ENCODE peak calls at places on chromosomes 2 and 18, in four cellular contexts. P, B, Y and H are unnamed samples.

GRCh38 chr2:207248702-207249355 is 83.1 kb upstream of the KLF7 start:
- DNase-seq in B (no peak), P (no peak), Y (no peak), H (no peak)

GRCh38 chr2:197286805-197287595 is 23.6 kb downstream of the ANKRD44 start:
- DNase-seq in Y (peak; percentile 71), P (peak; percentile 30), B (peak; percentile 59), H (peak; percentile 92)

GRCh38 chr2:30503007-30503691 is 56.1 kb downstream of the LCLAT1 start:
- DNase-seq in Y (no peak), B (no peak), P (no peak), H (no peak)

GRCh38 chr2:176873403-176873802 is 339.2 kb upstream of the HNRNPA3 start:
- DNase-seq in P (no peak), B (no peak), Y (no peak), H (no peak)

GRCh38 chr2:213475433-213475832 is 191.2 kb downstream of the SPAG16 start:
- DNase-seq in Y (no peak), B (no peak), P (no peak), H (no peak)

GRCh38 chr18:74040459-74041332 is 106.9 kb downstream of the FBXO15 start:
- DNase-seq in Y (no peak), B (peak; percentile 57), P (peak; percentile 28), H (no peak)

GRCh38 chr18:48928787-48929186 is 22.0 kb downstream of the SMAD7 start:
- DNase-seq in B (peak; percentile 75), P (peak; percentile 65), Y (peak; percentile 38), H (no peak)

GRCh38 chr2:20093263-20094141 is 42.1 kb upstream of the LAPTM4A start:
- DNase-seq in B (peak; percentile 69), P (peak; percentile 95), Y (peak; percentile 77), H (peak; percentile 80)

GRCh38 chr2:58419983-58420382 is 178.9 kb upstream of the FANCL start:
- DNase-seq in Y (no peak), B (no peak), P (no peak), H (no peak)

DNA sequence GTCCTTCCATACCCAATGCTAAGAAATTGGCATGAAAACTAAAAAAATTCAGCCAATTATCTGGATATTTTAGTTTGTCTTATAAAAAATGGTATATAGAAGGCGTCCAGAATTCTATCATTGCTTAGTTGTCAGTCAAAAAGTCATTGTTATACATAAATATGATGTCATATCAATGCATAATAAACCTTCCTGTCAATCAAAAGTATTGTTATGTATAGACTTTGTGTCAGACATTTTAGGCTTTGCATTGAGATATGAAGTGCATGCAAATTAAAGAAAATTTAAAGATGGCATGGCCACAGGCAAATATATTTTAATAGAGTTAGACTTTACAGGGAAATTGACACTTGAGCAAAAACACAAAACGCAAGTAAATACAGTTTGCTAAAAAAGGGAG is 173.4 kb upstream of the FANCL start:
- DNase-seq in Y (no peak), P (no peak), B (no peak), H (no peak)
- TF ChIP-seq EP300 in Y (no peak), P (no peak), B (no peak), H (no peak)

DNA sequence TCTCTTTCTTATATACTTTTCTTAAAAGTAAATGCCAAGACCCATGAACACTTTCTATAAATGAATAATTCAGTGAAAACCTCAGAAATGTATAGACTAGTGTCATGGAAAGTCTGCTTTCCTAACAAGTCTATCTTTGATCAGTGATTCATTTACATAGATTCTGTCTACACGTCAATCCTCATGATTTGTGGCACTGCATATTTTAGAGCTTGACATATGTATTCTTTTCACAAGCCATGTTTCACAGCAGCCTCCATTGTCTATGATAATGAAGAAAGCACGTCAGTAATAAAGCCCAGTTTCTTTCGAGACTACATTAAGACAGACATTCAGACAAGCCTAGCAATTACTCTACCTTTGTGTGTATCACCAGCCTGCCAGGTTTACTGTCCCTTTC is 486.5 kb downstream of the IRS1 start:
- DNase-seq in Y (no peak), B (no peak), P (no peak), H (no peak)
- TF ChIP-seq EP300 in Y (no peak), B (no peak), P (no peak), H (no peak)

DNA sequence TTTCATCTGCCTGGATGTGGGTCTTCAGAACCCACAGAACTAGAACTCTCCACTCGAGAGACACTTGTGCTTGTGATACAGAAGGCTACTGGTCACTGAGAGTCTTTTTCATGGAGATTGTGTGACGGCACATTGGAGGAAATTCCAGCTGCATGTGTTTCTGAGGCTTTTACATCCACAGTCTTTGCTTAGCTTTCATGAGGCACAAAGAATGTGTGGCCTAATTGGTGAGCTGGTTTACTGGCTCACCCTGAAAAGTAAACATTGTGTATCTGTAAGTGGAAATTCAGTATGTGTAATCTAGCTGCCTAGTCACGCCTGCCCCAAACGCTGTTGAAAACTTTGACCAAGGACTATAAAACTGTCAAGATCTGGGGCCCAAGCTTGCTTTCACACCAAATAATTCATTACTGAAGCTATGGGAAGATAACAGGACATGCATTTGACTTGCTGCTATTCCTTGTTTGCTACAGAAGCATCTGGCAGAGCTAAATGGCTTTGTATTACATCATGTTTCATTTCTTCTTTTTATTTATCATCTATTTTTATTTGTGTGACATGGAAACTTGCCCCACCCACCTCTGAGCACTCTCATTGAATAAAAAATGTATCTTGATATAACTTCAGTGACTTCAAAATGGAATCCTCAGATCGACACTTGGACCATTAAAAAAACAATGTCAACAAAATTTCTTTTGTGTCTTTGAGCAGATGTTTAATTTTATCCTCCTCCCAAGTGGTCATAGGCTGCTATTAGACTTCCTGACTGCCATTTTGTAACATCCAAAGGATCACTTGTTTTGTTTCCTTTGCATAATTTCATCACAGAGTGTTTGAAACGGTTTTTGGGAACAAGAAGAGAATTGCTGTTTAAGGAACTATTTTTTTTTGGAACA is 80.2 kb downstream of the EFEMP1 start:
- DNase-seq in Y (no peak), P (peak; percentile 59), B (peak; percentile 59), H (no peak)
- TF ChIP-seq EP300 in Y (no peak), P (no peak), B (no peak), H (no peak)

GRCh38 chr2:173086518-173087213 is 11.0 kb downstream of the MAP3K20 start:
- DNase-seq in Y (peak; percentile 32), B (no peak), P (no peak), H (no peak)

GRCh38 chr2:173090973-173091660 is 15.5 kb downstream of the MAP3K20 start:
- DNase-seq in P (no peak), Y (peak; percentile 36), B (no peak), H (peak; percentile 84)

GRCh38 chr2:173090291-173090877 is 14.7 kb downstream of the MAP3K20 start:
- DNase-seq in P (no peak), B (no peak), Y (no peak), H (no peak)

GRCh38 chr2:173087793-173088493 is 12.3 kb downstream of the MAP3K20 start:
- DNase-seq in P (peak; percentile 60), B (no peak), Y (no peak), H (no peak)

GRCh38 chr2:173087214-173087581 is 11.6 kb downstream of the MAP3K20 start:
- DNase-seq in B (no peak), Y (no peak), P (no peak), H (no peak)
- TF ChIP-seq EP300 in B (no peak), Y (no peak), P (no peak), H (no peak)

GRCh38 chr2:16189019-16189850 is 248.9 kb downstream of the MYCN start:
- DNase-seq in P (no peak), B (no peak), Y (no peak), H (no peak)
- TF ChIP-seq EP300 in P (no peak), B (no peak), Y (no peak), H (no peak)

GRCh38 chr2:159895258-159896209 is 97.5 kb upstream of the CD302 start:
- DNase-seq in Y (no peak), P (no peak), B (no peak), H (no peak)
- TF ChIP-seq EP300 in Y (no peak), P (no peak), B (no peak), H (no peak)

DNA sequence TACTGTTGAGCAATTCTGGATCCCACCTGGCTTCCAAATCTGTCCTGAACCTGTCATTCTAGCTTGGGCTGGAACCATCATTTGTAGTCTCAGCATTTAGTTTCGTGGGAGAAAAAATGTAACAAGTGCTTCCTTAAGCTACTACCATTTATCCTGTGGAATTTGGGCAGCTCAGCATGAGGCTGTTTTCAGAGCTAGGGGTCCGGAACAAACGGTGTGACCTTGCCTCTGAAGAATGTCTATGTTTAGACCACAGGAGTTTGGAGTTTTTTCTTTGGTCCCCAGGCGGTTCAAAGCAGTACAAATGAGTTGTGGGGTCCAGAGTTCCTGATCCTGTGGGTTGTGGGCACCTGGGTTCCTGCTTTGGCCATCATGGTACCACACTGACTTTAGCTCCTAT is 59.1 kb upstream of the TMEM178A start:
- DNase-seq in B (no peak), Y (no peak), P (no peak), H (no peak)
- TF ChIP-seq EP300 in B (no peak), Y (no peak), P (no peak), H (no peak)

GRCh38 chr2:97662386-97662894 is 1.4 kb downstream of the ACTR1B start:
- DNase-seq in B (no peak), P (no peak), Y (no peak), H (no peak)

GRCh38 chr2:97662895-97663625 is 784 bp downstream of the ACTR1B start:
- DNase-seq in P (peak; percentile 75), B (peak; percentile 78), Y (peak; percentile 43), H (peak; percentile 87)

GRCh38 chr2:97663626-97663961 is 250 bp downstream of the ACTR1B start:
- DNase-seq in Y (no peak), B (no peak), P (no peak), H (no peak)

GRCh38 chr2:97664636-97664970 is 759 bp upstream of the ACTR1B start:
- DNase-seq in B (no peak), Y (no peak), P (no peak), H (no peak)

DNA sequence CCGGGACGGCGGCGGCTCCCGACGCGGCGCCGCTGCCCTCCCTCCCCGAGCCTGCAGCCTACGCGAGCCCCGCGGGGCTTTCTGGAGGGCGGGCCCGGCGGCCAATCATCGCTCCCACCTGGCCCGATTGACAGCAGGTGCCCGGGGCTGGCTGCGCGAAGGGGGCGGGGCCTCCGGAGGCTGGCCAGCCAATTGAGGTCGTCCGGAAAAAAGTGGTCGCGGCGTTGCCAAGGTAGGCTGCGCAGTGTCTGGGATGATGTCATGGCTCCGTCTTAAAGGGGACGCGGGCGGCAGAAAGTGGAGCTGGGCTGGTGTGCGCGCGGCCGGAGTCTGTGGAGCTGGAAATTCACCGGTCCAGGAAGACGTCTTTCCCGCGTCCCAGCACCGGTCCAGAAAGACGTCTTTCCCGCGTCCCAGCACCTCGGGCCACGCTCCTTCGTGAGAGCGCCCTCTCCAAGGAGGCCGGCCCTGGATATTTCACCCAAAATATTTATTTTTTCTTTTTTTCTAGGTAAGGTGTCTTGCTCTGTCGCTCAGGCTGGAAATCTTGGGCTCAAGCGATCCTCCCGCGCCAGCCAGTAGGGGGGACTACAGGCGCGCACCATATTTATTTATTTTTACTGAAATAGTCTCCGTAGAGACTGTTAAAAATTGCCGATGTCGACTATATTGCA is at the start of gene ACTR1B:
- DNase-seq in Y (peak; percentile 95), B (peak; percentile 99), P (peak; percentile 98), H (peak; percentile 99)
- TF ChIP-seq EP300 in Y (peak; percentile 68), B (no peak), P (no peak), H (no peak)